ENCODE peak calls at places on chromosomes 13 and 19, in four cellular contexts. V is cardiac fibroblast; S is stimulated activated CD8-positive, alpha-beta memory T cell treated with anti-CD3 and anti-CD28 coated beads, Interleukin-7, amount 100 ng/mL, for 1 hour; D is activated naive CD4-positive, alpha-beta T cell treated with anti-CD3 and anti-CD28 coated beads for 36 hours. Y is an unnamed sample.

GRCh38 chr19:3075605-3076431 is 13.5 kb upstream of the TLE5 start:
- DNase-seq in V (peak), S (peak), D (peak), Y (peak)

GRCh38 chr19:3516675-3517207 is 10.6 kb downstream of the FZR1 start:
- DNase-seq in V (no peak), S (no peak), D (peak), Y (peak)

GRCh38 chr13:73833331-73834070 is 300.7 kb downstream of the KLF12 start:
- DNase-seq in V (no peak), S (no peak), D (no peak), Y (no peak)

GRCh38 chr19:33052352-33052972 is 12.2 kb downstream of the RHPN2 start:
- DNase-seq in V (peak), S (no peak), D (no peak), Y (no peak)

GRCh38 chr19:43811833-43812232 is 9.6 kb upstream of the LYPD5 start:
- DNase-seq in V (no peak), S (no peak), D (no peak), Y (no peak)

GRCh38 chr19:55116232-55117062 is 990 bp downstream of the PPP1R12C start:
- DNase-seq in V (peak), S (no peak), D (peak), Y (peak)

GRCh38 chr19:3831601-3832000 is 37.2 kb downstream of the ZFR2 start:
- DNase-seq in V (no peak), S (no peak), D (no peak), Y (no peak)

GRCh38 chr13:80979035-80979641 is 638.2 kb upstream of the SPRY2 start:
- DNase-seq in V (peak), S (no peak), D (peak), Y (peak)

GRCh38 chr13:110397445-110397844 is 90.4 kb downstream of the COL4A2 start:
- DNase-seq in V (peak), S (no peak), D (no peak), Y (no peak)

GRCh38 chr19:46976845-46977320 is 42.8 kb upstream of the NPAS1 start:
- DNase-seq in V (peak), S (no peak), D (no peak), Y (no peak)

GRCh38 chr19:13436352-13436751 is 69.9 kb downstream of the CACNA1A start:
- DNase-seq in V (no peak), S (no peak), D (no peak), Y (no peak)

GRCh38 chr19:40718774-40719391 is 2.0 kb downstream of the ITPKC start:
- DNase-seq in V (peak), S (no peak), D (peak), Y (peak)

GRCh38 chr19:5038631-5039271 is 69.8 kb downstream of the KDM4B start:
- DNase-seq in V (peak), S (no peak), D (no peak), Y (peak)

GRCh38 chr13:44276061-44276460 is 97.6 kb upstream of the SERP2 start:
- DNase-seq in V (no peak), S (no peak), D (no peak), Y (no peak)

GRCh38 chr13:85538957-85539356 is 260.3 kb downstream of the SLITRK6 start:
- DNase-seq in V (no peak), S (no peak), D (no peak), Y (no peak)

GRCh38 chr13:100633461-100633860 is 41.1 kb downstream of the TMTC4 start:
- DNase-seq in V (peak), S (no peak), D (no peak), Y (no peak)

GRCh38 chr13:80823472-80823871 is 482.5 kb upstream of the SPRY2 start:
- DNase-seq in V (peak), S (no peak), D (no peak), Y (no peak)

GRCh38 chr13:80618777-80619176 is 277.9 kb upstream of the SPRY2 start:
- DNase-seq in V (no peak), S (no peak), D (no peak), Y (no peak)

Y was measured in RPMI8226.